ENCODE peak calls at places on chromosomes 5 and 9, in seven cellular contexts. A is adrenal gland, C is A549, V is HFF-Myc, W is gastrocnemius medialis, G is psoas muscle, Q is hepatocyte. T is an unnamed sample.

GRCh38 chr5:151585970-151586369 is 5.2 kb downstream of the FAT2 start:
- DNase-seq in V (no peak), C (no peak), A (no peak), Q (no peak), G (peak), W (peak), T (no peak)

GRCh38 chr9:37408933-37409710 is 13.4 kb upstream of the GRHPR start:
- DNase-seq in W (no peak), C (no peak), A (no peak), Q (no peak), V (no peak), G (no peak), T (no peak)

GRCh38 chr5:2779459-2779858 is 28.0 kb upstream of the IRX2 start:
- DNase-seq in C (no peak), G (no peak), V (no peak), A (no peak), W (no peak), Q (no peak), T (no peak)

GRCh38 chr5:133742370-133743036 is 130.2 kb upstream of the FSTL4 start:
- DNase-seq in Q (peak), A (peak), W (no peak), V (no peak), C (peak), G (no peak), T (no peak)

GRCh38 chr5:6728795-6729183 is 15.6 kb downstream of the TENT4A start:
- DNase-seq in W (no peak), C (no peak), G (no peak), Q (no peak), V (no peak), A (no peak), T (no peak)

GRCh38 chr5:139275536-139276297 is 17.8 kb upstream of the MATR3 start:
- DNase-seq in W (no peak), V (no peak), C (no peak), G (no peak), Q (no peak), A (no peak), T (no peak)

GRCh38 chr9:81575976-81576375 is 113.4 kb downstream of the TLE1 start:
- DNase-seq in A (no peak), W (no peak), C (no peak), V (no peak), Q (no peak), G (no peak), T (no peak)

GRCh38 chr9:87713278-87713989 is 12.5 kb upstream of the CTSL start:
- DNase-seq in A (peak), W (peak), Q (peak), C (peak), G (peak), V (peak), T (peak)

GRCh38 chr9:109574061-109574882 is 76.2 kb upstream of the PTPN3 start:
- DNase-seq in C (peak), W (no peak), A (peak), Q (peak), G (no peak), V (peak), T (peak)

GRCh38 chr9:114157516-114158176 is 2.3 kb downstream of the COL27A1 start:
- DNase-seq in G (no peak), Q (no peak), C (no peak), V (no peak), W (no peak), A (no peak), T (no peak)

GRCh38 chr9:3692606-3693005 is 166.8 kb upstream of the RFX3 start:
- DNase-seq in V (no peak), W (no peak), C (no peak), A (no peak), G (no peak), Q (no peak), T (no peak)

GRCh38 chr5:172932313-172933017 is 26.8 kb upstream of the RPL26L1 start:
- DNase-seq in Q (peak), W (peak), V (no peak), A (peak), C (peak), G (peak), T (no peak)

GRCh38 chr5:9533577-9534334 is 12.1 kb downstream of the SEMA5A start:
- DNase-seq in V (no peak), C (no peak), Q (no peak), A (no peak), G (no peak), W (no peak), T (no peak)

GRCh38 chr5:31113101-31113500 is 80.4 kb upstream of the CDH6 start:
- DNase-seq in C (no peak), A (no peak), V (no peak), Q (no peak), W (no peak), G (no peak), T (no peak)

GRCh38 chr9:20754556-20754955 is 70.5 kb downstream of the FOCAD start:
- DNase-seq in W (no peak), A (no peak), G (no peak), V (no peak), C (no peak), Q (no peak), T (no peak)
- H3K4me3 ChIP-seq in W (no peak), A (no peak), G (no peak), V (no peak), C (no peak), Q (no peak), T (no peak)

GRCh38 chr9:17222932-17223331 is 88.1 kb downstream of the CNTLN start:
- DNase-seq in V (no peak), Q (no peak), A (no peak), G (no peak), W (no peak), C (no peak), T (no peak)

GRCh38 chr9:17216011-17216410 is 81.2 kb downstream of the CNTLN start:
- DNase-seq in A (no peak), C (no peak), Q (no peak), G (no peak), V (no peak), W (no peak), T (no peak)

GRCh38 chr9:17219261-17219660 is 84.4 kb downstream of the CNTLN start:
- DNase-seq in Q (no peak), V (no peak), A (no peak), W (no peak), G (no peak), C (no peak), T (no peak)
- TF ChIP-seq CTCF in Q (peak), V (peak), A (peak), W (no peak), G (no peak), C (peak), T (no peak)

GRCh38 chr9:115983366-115983765 is 170.2 kb upstream of the PAPPA start:
- DNase-seq in G (no peak), V (no peak), C (no peak), A (no peak), W (no peak), Q (no peak), T (no peak)
- H3K4me3 ChIP-seq in G (no peak), V (no peak), C (no peak), A (no peak), W (no peak), Q (no peak), T (no peak)

GRCh38 chr5:53480474-53481353 is at the start of gene FST:
- DNase-seq in A (peak), W (no peak), C (no peak), V (no peak), Q (peak), G (no peak), T (no peak)

GRCh38 chr5:53476531-53477480 is 3.6 kb upstream of the FST start:
- DNase-seq in V (no peak), A (no peak), C (no peak), G (no peak), W (no peak), Q (peak), T (no peak)

GRCh38 chr5:53479045-53479655 is 1.3 kb upstream of the FST start:
- DNase-seq in G (no peak), V (no peak), W (no peak), A (no peak), C (no peak), Q (peak), T (no peak)

GRCh38 chr5:53479656-53480473 is 564 bp upstream of the FST start:
- DNase-seq in Q (peak), W (peak), A (peak), C (peak), V (no peak), G (peak), T (no peak)

DNA sequence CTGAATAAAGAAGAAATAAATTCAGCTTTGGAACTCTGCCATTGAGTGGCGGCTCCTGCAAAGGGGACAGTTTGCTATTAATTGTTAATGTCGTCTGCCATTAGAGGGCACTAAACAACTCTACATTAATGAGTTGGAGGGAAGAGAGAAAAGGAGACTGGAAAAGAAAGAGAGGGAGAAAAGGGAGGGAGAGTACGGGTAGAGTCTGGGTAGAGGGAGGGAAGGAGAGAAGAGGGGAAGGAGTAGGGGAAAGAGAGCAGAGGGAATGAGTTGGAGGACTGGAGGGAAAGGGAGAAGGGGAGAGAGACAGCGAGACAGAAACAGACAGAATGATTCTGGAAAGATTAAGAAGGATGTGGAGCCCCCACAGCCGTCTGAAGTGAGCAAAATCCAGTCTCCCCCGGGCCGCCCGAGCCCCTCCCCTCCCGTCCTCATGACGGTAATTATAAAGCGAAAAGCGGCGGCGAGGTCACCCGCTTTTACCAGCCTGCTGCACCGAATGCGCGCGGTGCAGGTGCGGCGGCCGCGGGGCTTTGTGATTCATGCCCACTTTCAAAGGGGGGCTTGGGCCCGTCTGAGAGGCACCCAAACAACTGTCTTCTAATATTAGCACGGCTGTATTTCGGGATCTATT is 1.9 kb upstream of the FST start:
- DNase-seq in V (no peak), Q (peak), A (peak), C (peak), G (no peak), W (no peak), T (no peak)
- TF ChIP-seq CTCF in V (peak), Q (peak), A (peak), C (peak), G (peak), W (peak), T (peak)

GRCh38 chr9:134335095-134335489 is 8.8 kb downstream of the RXRA start:
- DNase-seq in G (no peak), Q (no peak), C (no peak), W (no peak), V (no peak), A (no peak), T (no peak)

GRCh38 chr9:134335490-134336173 is 9.4 kb downstream of the RXRA start:
- DNase-seq in Q (no peak), A (no peak), W (peak), C (no peak), V (no peak), G (no peak), T (no peak)

GRCh38 chr9:134332841-134333233 is 6.6 kb downstream of the RXRA start:
- DNase-seq in A (no peak), V (no peak), Q (no peak), C (no peak), W (no peak), G (peak), T (no peak)

GRCh38 chr9:134333234-134333873 is 7.1 kb downstream of the RXRA start:
- DNase-seq in V (no peak), G (peak), W (no peak), C (no peak), A (no peak), Q (peak), T (no peak)

GRCh38 chr9:134333874-134334581 is 7.8 kb downstream of the RXRA start:
- DNase-seq in Q (no peak), V (no peak), G (peak), C (no peak), W (no peak), A (no peak), T (no peak)
- H3K4me3 ChIP-seq in Q (no peak), V (no peak), G (no peak), C (no peak), W (no peak), A (no peak), T (no peak)

GRCh38 chr5:153860482-153860881 is 178.2 kb downstream of the FAM114A2 start:
- DNase-seq in C (no peak), G (no peak), Q (no peak), V (no peak), W (no peak), A (no peak), T (no peak)
- TF ChIP-seq CTCF in C (no peak), G (no peak), Q (no peak), V (no peak), W (no peak), A (no peak), T (no peak)